ENCODE peak calls at places on chromosome 22, in seven cellular contexts. B, K, Y, T, W, L and E are unnamed samples.

GRCh38 chr22:26564181-26564580 is 25.8 kb downstream of the TPST2 start:
- DNase-seq in Y (no peak), K (no peak), T (no peak), W (no peak), B (no peak), L (no peak), E (no peak)

GRCh38 chr22:50683994-50684371 is 11.4 kb downstream of the SHANK3 start:
- DNase-seq in Y (no peak), B (no peak), K (no peak), L (no peak), T (no peak), W (no peak), E (no peak)

GRCh38 chr22:30452861-30453260 is 19.0 kb downstream of the SEC14L3 start:
- DNase-seq in L (no peak), W (no peak), K (no peak), B (no peak), Y (no peak), T (no peak), E (no peak)

GRCh38 chr22:23164091-23164490 is 16.2 kb upstream of the BCR start:
- DNase-seq in B (no peak), K (no peak), L (no peak), Y (no peak), T (no peak), W (no peak), E (no peak)

GRCh38 chr22:49674479-49674830 is 153.2 kb downstream of the BRD1 start:
- DNase-seq in B (no peak), L (no peak), W (no peak), Y (no peak), K (no peak), T (no peak), E (no peak)

GRCh38 chr22:27801197-27801615 is 350 bp downstream of the MN1 start:
- DNase-seq in T (no peak), K (peak; percentile 6), B (no peak), Y (peak; percentile 29), L (no peak), W (no peak), E (no peak)

GRCh38 chr22:17938484-17938924 is 85.9 kb downstream of the MICAL3 start:
- DNase-seq in T (peak; percentile 47), K (no peak), B (no peak), W (no peak), L (no peak), Y (no peak), E (no peak)

GRCh38 chr22:39519681-39520053 is 695 bp upstream of the ATF4 start:
- DNase-seq in B (no peak), Y (no peak), K (no peak), L (no peak), T (peak; percentile 61), W (no peak), E (no peak)

GRCh38 chr22:37817705-37818311 is 5.4 kb upstream of the GALR3 start:
- DNase-seq in K (peak; percentile 62), B (peak; percentile 76), W (peak; percentile 35), L (peak; percentile 50), Y (peak; percentile 74), T (peak; percentile 69), E (no peak)

GRCh38 chr22:38137876-38138687 is 27.6 kb upstream of the BAIAP2L2 start:
- DNase-seq in B (no peak), L (no peak), Y (no peak), T (no peak), W (no peak), K (no peak), E (no peak)

GRCh38 chr22:18085188-18085587 is 7.4 kb downstream of the PEX26 start:
- DNase-seq in B (no peak), T (no peak), L (no peak), W (no peak), K (no peak), Y (no peak), E (no peak)

GRCh38 chr22:37632174-37633081 is 7.0 kb upstream of the SH3BP1 start:
- DNase-seq in L (no peak), W (no peak), Y (no peak), K (no peak), B (no peak), T (no peak), E (no peak)

GRCh38 chr22:28105396-28105795 is 186.3 kb upstream of the PITPNB start:
- DNase-seq in Y (no peak), B (no peak), W (no peak), T (no peak), L (no peak), K (no peak), E (no peak)

GRCh38 chr22:38831166-38831945 is 12.5 kb downstream of the NPTXR start:
- DNase-seq in W (no peak), T (peak; percentile 70), Y (no peak), B (no peak), L (no peak), K (no peak), E (peak; percentile 21)

GRCh38 chr22:43159484-43160178 is 8.3 kb downstream of the TSPO start:
- DNase-seq in B (no peak), Y (no peak), T (no peak), L (no peak), W (no peak), K (no peak), E (no peak)

GRCh38 chr22:49976439-49977175 is 16.0 kb downstream of the PIM3 start:
- DNase-seq in L (no peak), K (no peak), B (no peak), T (no peak), W (no peak), Y (no peak), E (no peak)

GRCh38 chr22:45912910-45913309 is 64.1 kb downstream of the WNT7B start:
- DNase-seq in K (no peak), Y (no peak), L (no peak), W (no peak), T (no peak), B (no peak), E (no peak)

GRCh38 chr22:20530368-20531153 is 23.2 kb downstream of the MED15 start:
- DNase-seq in W (no peak), T (peak; percentile 80), K (no peak), B (no peak), Y (no peak), L (no peak), E (no peak)

GRCh38 chr22:20319041-20319744 is 667 bp downstream of the DGCR6L start:
- DNase-seq in L (no peak), B (no peak), W (no peak), K (no peak), T (no peak), Y (no peak), E (no peak)

GRCh38 chr22:49538006-49538405 is 289.7 kb downstream of the BRD1 start:
- DNase-seq in W (no peak), T (no peak), K (no peak), L (no peak), Y (no peak), B (no peak), E (no peak)

GRCh38 chr22:41780714-41781507 is 19.6 kb upstream of the CCDC134 start:
- DNase-seq in B (peak; percentile 79), W (no peak), T (peak; percentile 56), L (no peak), Y (peak; percentile 93), K (peak; percentile 96), E (no peak)

GRCh38 chr22:44391026-44391425 is 78.3 kb upstream of the SHISAL1 start:
- DNase-seq in T (no peak), L (no peak), W (no peak), B (no peak), K (no peak), Y (no peak), E (no peak)

GRCh38 chr22:47152938-47153337 is 390.5 kb downstream of the TBC1D22A start:
- DNase-seq in W (no peak), T (no peak), Y (no peak), B (no peak), K (no peak), L (no peak), E (no peak)

GRCh38 chr22:22388055-22388454 is 120.5 kb downstream of the ZNF280B start:
- DNase-seq in B (no peak), Y (no peak), L (no peak), W (no peak), K (no peak), T (no peak), E (no peak)

GRCh38 chr22:36658900-36659299 is 44.7 kb downstream of the CACNG2 start:
- DNase-seq in L (no peak), T (peak; percentile 22), W (no peak), K (no peak), Y (no peak), B (no peak), E (no peak)

GRCh38 chr22:50621491-50621880 is 6.5 kb downstream of the ARSA start:
- DNase-seq in W (no peak), Y (peak; percentile 78), L (no peak), B (peak; percentile 30), T (no peak), K (peak; percentile 70), E (no peak)

GRCh38 chr22:23536821-23537345 is 43.2 kb downstream of the IGLL1 start:
- DNase-seq in T (no peak), L (no peak), Y (no peak), W (no peak), K (no peak), B (no peak), E (no peak)

GRCh38 chr22:37501176-37501609 is 15.0 kb upstream of the MFNG start:
- DNase-seq in B (no peak), T (no peak), W (no peak), K (no peak), L (no peak), Y (no peak), E (no peak)

GRCh38 chr22:25360891-25361645 is 141.6 kb downstream of the CRYBB2 start:
- DNase-seq in K (no peak), B (no peak), W (no peak), L (no peak), Y (no peak), T (no peak), E (no peak)

GRCh38 chr22:50526849-50527801 is 1.7 kb upstream of the SCO2 start:
- DNase-seq in B (no peak), T (peak; percentile 38), K (no peak), Y (no peak), W (no peak), L (no peak), E (no peak)